ENCODE peak calls at places on chromosome 4, in four cellular contexts. T, H, O and I are unnamed samples.

GRCh38 chr4:99918656-99919055 is 24.4 kb upstream of the LAMTOR3 start:
- DNase-seq in O (no peak), T (no peak), H (no peak), I (no peak)

GRCh38 chr4:110005461-110006056 is 92.9 kb downstream of the EGF start:
- DNase-seq in T (no peak), O (no peak), H (no peak), I (no peak)

GRCh38 chr4:7781361-7781760 is 158.3 kb downstream of the AFAP1 start:
- DNase-seq in T (no peak), O (peak), H (no peak), I (peak)

GRCh38 chr4:85610450-85610849 is 135.5 kb downstream of the ARHGAP24 start:
- DNase-seq in H (no peak), T (no peak), O (peak), I (no peak)

GRCh38 chr4:120520761-120521160 is 401.8 kb downstream of the PRDM5 start:
- DNase-seq in H (no peak), O (no peak), T (no peak), I (no peak)

GRCh38 chr4:8762951-8763735 is 108.5 kb downstream of the HMX1 start:
- DNase-seq in H (no peak), T (no peak), O (no peak), I (no peak)

GRCh38 chr4:161714022-161714751 is 449.6 kb downstream of the FSTL5 start:
- DNase-seq in H (no peak), O (no peak), T (no peak), I (no peak)

GRCh38 chr4:71231073-71231752 is 107.6 kb upstream of the SLC4A4 start:
- DNase-seq in O (no peak), T (peak), H (no peak), I (no peak)

GRCh38 chr4:54184581-54184980 is 44.5 kb upstream of the PDGFRA start:
- DNase-seq in T (no peak), O (no peak), H (no peak), I (no peak)

GRCh38 chr4:172305698-172306097 is 492.5 kb downstream of the GALNTL6 start:
- DNase-seq in O (no peak), H (no peak), T (no peak), I (no peak)

GRCh38 chr4:90419124-90419711 is 292.0 kb downstream of the CCSER1 start:
- DNase-seq in O (no peak), T (no peak), H (no peak), I (no peak)

GRCh38 chr4:6953751-6954380 is 44.2 kb downstream of the TBC1D14 start:
- DNase-seq in H (no peak), O (no peak), T (peak), I (no peak)

GRCh38 chr4:24643774-24644520 is 59.6 kb upstream of the DHX15 start:
- DNase-seq in H (no peak), T (no peak), O (no peak), I (no peak)

GRCh38 chr4:70556856-70557255 is 35.2 kb upstream of the AMBN start:
- DNase-seq in T (no peak), O (no peak), H (no peak), I (no peak)

GRCh38 chr4:139523076-139523475 is 32.9 kb downstream of the SETD7 start:
- DNase-seq in T (no peak), H (no peak), O (no peak), I (no peak)

GRCh38 chr4:94741304-94741703 is 16.5 kb upstream of the BMPR1B start:
- DNase-seq in H (no peak), O (no peak), T (no peak), I (no peak)

GRCh38 chr4:11746734-11747133 is 318.0 kb upstream of the HS3ST1 start:
- DNase-seq in H (no peak), T (no peak), O (no peak), I (no peak)

GRCh38 chr4:102390438-102390837 is 45.2 kb upstream of the SLC39A8 start:
- DNase-seq in H (no peak), T (no peak), O (no peak), I (no peak)

GRCh38 chr4:94525993-94526740 is 74.4 kb downstream of the PDLIM5 start:
- DNase-seq in O (no peak), T (no peak), H (no peak), I (no peak)

GRCh38 chr4:153438916-153439756 is 27.0 kb upstream of the TMEM131L start:
- DNase-seq in O (peak), T (no peak), H (no peak), I (peak)

GRCh38 chr4:185716008-185716976 is 95.7 kb downstream of the SORBS2 start:
- DNase-seq in O (no peak), T (no peak), H (no peak), I (no peak)

GRCh38 chr4:88478247-88478646 is 21.3 kb downstream of the HERC5 start:
- DNase-seq in T (no peak), H (no peak), O (no peak), I (no peak)

GRCh38 chr4:96472103-96472867 is 632.4 kb downstream of the PDHA2 start:
- DNase-seq in H (no peak), O (no peak), T (no peak), I (no peak)

GRCh38 chr4:10167201-10167600 is 50.6 kb upstream of the WDR1 start:
- DNase-seq in O (no peak), T (no peak), H (no peak), I (no peak)

GRCh38 chr4:3702551-3703221 is 63.5 kb upstream of the ADRA2C start:
- DNase-seq in O (no peak), H (no peak), T (no peak), I (no peak)

GRCh38 chr4:72895408-72895807 is 174.1 kb downstream of the COX18 start:
- DNase-seq in H (no peak), T (no peak), O (no peak), I (no peak)

GRCh38 chr4:48877827-48878535 is 28.6 kb downstream of the OCIAD2 start:
- DNase-seq in T (no peak), O (no peak), H (no peak), I (no peak)

GRCh38 chr4:55560096-55560495 is 13.4 kb upstream of the CLOCK start:
- DNase-seq in H (no peak), O (no peak), T (no peak), I (no peak)

GRCh38 chr4:26930964-26931363 is 70.3 kb downstream of the STIM2 start:
- DNase-seq in O (no peak), H (no peak), T (no peak), I (no peak)

GRCh38 chr4:183098080-183098722 is 856 bp upstream of the WWC2 start:
- DNase-seq in O (peak), H (peak), T (peak), I (peak)

GRCh38 chr4:2262944-2263250 is 988 bp upstream of the MXD4 start:
- DNase-seq in O (no peak), T (no peak), H (no peak), I (no peak)

GRCh38 chr4:48641401-48641800 is 138.7 kb downstream of the FRYL start:
- DNase-seq in T (no peak), H (no peak), O (no peak), I (no peak)

GRCh38 chr4:168221298-168221697 is 97.3 kb downstream of the DDX60 start:
- DNase-seq in T (peak), H (no peak), O (no peak), I (no peak)

GRCh38 chr4:98493305-98493704 is 165.1 kb downstream of the TSPAN5 start:
- DNase-seq in O (no peak), T (no peak), H (no peak), I (no peak)

GRCh38 chr4:102569200-102569599 is 68.0 kb downstream of the NFKB1 start:
- DNase-seq in T (no peak), H (no peak), O (no peak), I (no peak)

GRCh38 chr4:180767330-180767729 is 1475.9 kb upstream of the TENM3 start:
- DNase-seq in H (no peak), O (no peak), T (no peak), I (no peak)

GRCh38 chr4:121155893-121156292 is 8.2 kb downstream of the TNIP3 start:
- DNase-seq in T (no peak), H (no peak), O (no peak), I (no peak)

GRCh38 chr4:113809313-113809712 is 47.8 kb upstream of the CAMK2D start:
- DNase-seq in O (peak), T (peak), H (no peak), I (no peak)